ENCODE peak calls at places on chromosomes 16 and 17, in five cellular contexts. V is thoracic aorta, X is prostate gland, Q is AG04450, F is nephron progenitor cell. M is an unnamed sample.

GRCh38 chr17:69969897-69970296 is 105.1 kb upstream of the KCNJ16 start:
- DNase-seq in Q (no peak), V (no peak), X (no peak), F (no peak), M (no peak)

GRCh38 chr16:80962879-80963278 is 43.8 kb downstream of the CMC2 start:
- DNase-seq in Q (no peak), V (no peak), X (no peak), F (no peak), M (no peak)

GRCh38 chr17:82926716-82927115 is 86.9 kb upstream of the ZNF750 start:
- DNase-seq in Q (no peak), V (no peak), X (no peak), F (no peak), M (no peak)

GRCh38 chr17:2295575-2295974 is 8.0 kb downstream of the SMG6 start:
- DNase-seq in V (no peak), Q (no peak), F (no peak), X (no peak), M (no peak)

GRCh38 chr17:79797492-79798295 is 817 bp upstream of the CBX8 start:
- DNase-seq in X (no peak), F (peak), V (no peak), Q (no peak), M (no peak)

GRCh38 chr17:50169881-50170459 is 4.2 kb downstream of the SGCA start:
- DNase-seq in F (no peak), Q (no peak), X (no peak), V (no peak), M (no peak)

GRCh38 chr16:57906385-57907316 is 64.3 kb downstream of the CNGB1 start:
- DNase-seq in V (no peak), Q (no peak), F (peak), X (no peak), M (no peak)

GRCh38 chr17:31527606-31528005 is 136.1 kb downstream of the RAB11FIP4 start:
- DNase-seq in F (no peak), Q (no peak), V (no peak), X (peak), M (peak)

GRCh38 chr16:27803775-27804549 is 254.0 kb downstream of the KATNIP start:
- DNase-seq in Q (no peak), X (no peak), V (no peak), F (no peak), M (no peak)

GRCh38 chr17:40612510-40613244 is 34.9 kb downstream of the SMARCE1 start:
- DNase-seq in V (no peak), Q (no peak), F (no peak), X (no peak), M (no peak)

GRCh38 chr17:14604920-14605599 is 304.2 kb downstream of the HS3ST3B1 start:
- DNase-seq in F (no peak), V (no peak), Q (no peak), X (no peak), M (no peak)

GRCh38 chr17:76427457-76428231 is 25.3 kb downstream of the UBE2O start:
- DNase-seq in F (no peak), X (no peak), Q (peak), V (no peak), M (peak)

GRCh38 chr16:28974007-28974436 is 556 bp upstream of the SPNS1 start:
- DNase-seq in V (no peak), X (no peak), F (peak), Q (peak), M (peak)

GRCh38 chr16:49556252-49557069 is 182.9 kb downstream of the C16orf78 start:
- DNase-seq in X (no peak), V (no peak), F (peak), Q (no peak), M (no peak)

GRCh38 chr16:24670623-24671454 is 58.6 kb upstream of the TNRC6A start:
- DNase-seq in Q (no peak), F (peak), X (no peak), V (peak), M (peak)

GRCh38 chr17:49450735-49451134 is 36.1 kb upstream of the PHB1 start:
- DNase-seq in F (no peak), Q (no peak), X (no peak), V (no peak), M (peak)

GRCh38 chr17:38915639-38915995 is 9.8 kb upstream of the LASP1NB start:
- DNase-seq in X (no peak), V (no peak), Q (no peak), F (no peak), M (no peak)

GRCh38 chr16:64167851-64168770 is 953.8 kb downstream of the CDH11 start:
- DNase-seq in X (no peak), V (no peak), F (no peak), Q (no peak), M (no peak)

GRCh38 chr17:28071891-28072606 is 29.6 kb downstream of the NLK start:
- DNase-seq in X (no peak), Q (no peak), F (no peak), V (no peak), M (no peak)

GRCh38 chr16:66926171-66926570 is 836 bp upstream of the RRAD start:
- DNase-seq in F (no peak), V (no peak), X (no peak), Q (no peak), M (no peak)

GRCh38 chr17:151886-152859 is 14.8 kb downstream of the SCGB1C2 start:
- DNase-seq in V (no peak), F (no peak), Q (no peak), X (no peak), M (peak)

GRCh38 chr17:44623070-44623725 is 33.1 kb upstream of the MEIOC start:
- DNase-seq in Q (no peak), X (no peak), V (no peak), F (no peak), M (peak)

GRCh38 chr16:55678061-55678935 is 22.5 kb downstream of the SLC6A2 start:
- DNase-seq in X (no peak), F (no peak), V (no peak), Q (no peak), M (no peak)

GRCh38 chr16:625402-626173 is 5.2 kb upstream of the WFIKKN1 start:
- DNase-seq in V (no peak), F (no peak), Q (no peak), X (no peak), M (no peak)

GRCh38 chr17:36817483-36818048 is 119.7 kb upstream of the LHX1 start:
- DNase-seq in V (no peak), F (no peak), Q (no peak), X (no peak), M (no peak)

GRCh38 chr16:11379420-11379819 is 34.2 kb downstream of the RMI2 start:
- DNase-seq in F (no peak), V (no peak), X (no peak), Q (no peak), M (no peak)

GRCh38 chr16:67934306-67935095 is 2.1 kb downstream of the PSMB10 start:
- DNase-seq in X (no peak), Q (no peak), F (no peak), V (no peak), M (no peak)

GRCh38 chr16:79756571-79756970 is 156.0 kb upstream of the MAF start:
- DNase-seq in F (no peak), V (no peak), Q (no peak), X (no peak), M (no peak)

GRCh38 chr16:68743664-68744063 is 6.6 kb downstream of the CDH1 start:
- DNase-seq in Q (no peak), F (no peak), X (no peak), V (no peak), M (no peak)

GRCh38 chr17:79913451-79913850 is 74.2 kb upstream of the CBX4 start:
- DNase-seq in F (no peak), Q (no peak), X (no peak), V (no peak), M (no peak)

GRCh38 chr17:71986886-71987285 is 133.9 kb upstream of the SOX9 start:
- DNase-seq in Q (no peak), X (no peak), F (no peak), V (no peak), M (no peak)

GRCh38 chr17:81373536-81374160 is 21.6 kb upstream of the BAHCC1 start:
- DNase-seq in X (no peak), Q (no peak), F (no peak), V (no peak), M (no peak)

GRCh38 chr17:82876602-82877391 is 37.0 kb upstream of the ZNF750 start:
- DNase-seq in F (peak), X (peak), V (no peak), Q (peak), M (peak)

GRCh38 chr17:60079401-60079861 is 710 bp upstream of the HEATR6 start:
- DNase-seq in Q (no peak), V (no peak), X (no peak), F (no peak), M (peak)

GRCh38 chr17:50344712-50345380 is 1.1 kb upstream of the XYLT2 start:
- DNase-seq in V (no peak), X (no peak), Q (no peak), F (no peak), M (no peak)

GRCh38 chr16:57795431-57795878 is 6.8 kb downstream of the KIFC3 start:
- DNase-seq in X (peak), F (peak), Q (no peak), V (no peak), M (no peak)

GRCh38 chr17:77127735-77128361 is 12.9 kb upstream of the SEC14L1 start:
- DNase-seq in X (peak), Q (no peak), F (no peak), V (no peak), M (no peak)

GRCh38 chr17:3827124-3827773 is 18.8 kb downstream of the NCBP3 start:
- DNase-seq in F (peak), Q (no peak), X (peak), V (no peak), M (peak)

M was measured in HFFc6.